ENCODE peak calls at places on chromosomes 4 and X, in five cellular contexts. K is activated T-helper 1 cell treated with anti-CD3 and anti-CD28 coated beads, Interleukin-12 subunit alpha, Interleukin-12 subunit beta, Interleukin-2, Interleukin-4 antibody, amounts not matched to agents 30 ng/mL and 10 ng/mL and 1 ng/mL, durations not matched to agents 14 hours and 24 hours and 36 hours; J is A673; V is left kidney; B is dermis microvascular lymphatic vessel endothelial cell. Q is an unnamed sample.

GRCh38 chrX:150700107-150700506 is 6.9 kb downstream of the MTMR1 start:
- DNase-seq in J (no peak), B (no peak), V (no peak), K (no peak), Q (no peak)

GRCh38 chr4:142336251-142336934 is 509.7 kb downstream of the INPP4B start:
- DNase-seq in K (no peak), B (no peak), J (no peak), V (no peak), Q (no peak)

GRCh38 chrX:131802836-131803626 is 220.1 kb upstream of the STK26 start:
- DNase-seq in J (peak), K (no peak), V (no peak), B (peak), Q (peak)

GRCh38 chr4:40434126-40434692 is 99.1 kb downstream of the CHRNA9 start:
- DNase-seq in B (no peak), V (peak), J (no peak), K (no peak), Q (no peak)

GRCh38 chrX:68822641-68823410 is 6.0 kb upstream of the EFNB1 start:
- DNase-seq in J (peak), K (no peak), B (peak), V (peak), Q (peak)

GRCh38 chr4:184288451-184289178 is 70.9 kb upstream of the ENPP6 start:
- DNase-seq in V (no peak), K (no peak), J (no peak), B (no peak), Q (no peak)

GRCh38 chr4:28373601-28374000 is 1513.0 kb downstream of the STIM2 start:
- DNase-seq in V (no peak), B (no peak), K (no peak), J (no peak), Q (no peak)

GRCh38 chr4:3399277-3400194 is 42.2 kb upstream of the HGFAC start:
- DNase-seq in V (no peak), J (no peak), B (peak), K (no peak), Q (no peak)

GRCh38 chr4:71126719-71127118 is 133.3 kb downstream of the DCK start:
- DNase-seq in V (no peak), B (no peak), J (no peak), K (no peak), Q (no peak)

GRCh38 chr4:184854673-184855072 is 28.9 kb upstream of the ACSL1 start:
- DNase-seq in V (no peak), K (no peak), B (no peak), J (no peak), Q (no peak)

GRCh38 chrX:104172788-104173187 is 6.5 kb downstream of the FAM199X start:
- DNase-seq in B (no peak), J (no peak), K (no peak), V (no peak), Q (no peak)

GRCh38 chr4:145034727-145035211 is 63.2 kb downstream of the ANAPC10 start:
- DNase-seq in V (peak), B (no peak), J (peak), K (no peak), Q (no peak)

GRCh38 chrX:78708171-78708570 is 39.3 kb upstream of the LPAR4 start:
- DNase-seq in K (no peak), J (peak), V (peak), B (peak), Q (peak)

GRCh38 chrX:133586443-133586842 is 171.2 kb upstream of the GPC4 start:
- DNase-seq in K (no peak), V (peak), J (no peak), B (no peak), Q (no peak)

GRCh38 chrX:27446423-27446822 is 16.7 kb downstream of the PPP4R3C start:
- DNase-seq in V (peak), B (no peak), K (no peak), J (no peak), Q (no peak)

GRCh38 chrX:130260316-130260715 is 8.4 kb downstream of the ZNF280C start:
- DNase-seq in K (no peak), V (peak), B (no peak), J (no peak), Q (no peak)

GRCh38 chr4:989722-990471 is 3.1 kb downstream of the IDUA start:
- DNase-seq in K (no peak), B (no peak), J (no peak), V (no peak), Q (no peak)

GRCh38 chr4:128416921-128417320 is 129.3 kb upstream of the PGRMC2 start:
- DNase-seq in V (no peak), K (no peak), J (no peak), B (peak), Q (no peak)

GRCh38 chrX:65601530-65602281 is 65.7 kb upstream of the MSN start:
- DNase-seq in V (peak), B (peak), J (no peak), K (peak), Q (peak)

GRCh38 chrX:123833387-123833786 is 26.5 kb upstream of the XIAP start:
- DNase-seq in V (peak), B (peak), K (peak), J (peak), Q (peak)

GRCh38 chr4:5874811-5875465 is 17.9 kb downstream of the CRMP1 start:
- DNase-seq in J (peak), V (no peak), B (no peak), K (no peak), Q (peak)

GRCh38 chrX:118571829-118572228 is 76.2 kb downstream of the DOCK11 start:
- DNase-seq in B (no peak), V (no peak), J (no peak), K (no peak), Q (no peak)

GRCh38 chrX:47201545-47201944 is 7.9 kb downstream of the UBA1 start:
- DNase-seq in K (no peak), J (no peak), B (no peak), V (no peak), Q (no peak)

GRCh38 chr4:2497931-2498330 is 29.0 kb downstream of the RNF4 start:
- DNase-seq in V (no peak), B (no peak), J (no peak), K (no peak), Q (peak)

GRCh38 chrX:150767045-150767395 is 73.8 kb downstream of the MTMR1 start:
- DNase-seq in J (no peak), B (no peak), V (no peak), K (no peak), Q (peak)

GRCh38 chr4:177489847-177490246 is 47.6 kb upstream of the AGA start:
- DNase-seq in J (no peak), K (no peak), B (no peak), V (no peak), Q (no peak)

GRCh38 chr4:8506373-8507250 is 66.0 kb downstream of the TRMT44 start:
- DNase-seq in J (no peak), K (no peak), V (no peak), B (no peak), Q (peak)

GRCh38 chr4:142128529-142128928 is 492.1 kb downstream of the IL15 start:
- DNase-seq in J (no peak), B (peak), K (no peak), V (peak), Q (no peak)

GRCh38 chrX:104330966-104331365 is 76.2 kb upstream of the ESX1 start:
- DNase-seq in K (no peak), J (no peak), B (peak), V (no peak), Q (no peak)

GRCh38 chr4:30837131-30837539 is 117.0 kb downstream of the PCDH7 start:
- DNase-seq in V (peak), J (peak), B (no peak), K (no peak), Q (no peak)

GRCh38 chr4:159048166-159048886 is 54.6 kb upstream of the RAPGEF2 start:
- DNase-seq in V (peak), J (peak), B (peak), K (no peak), Q (peak)

GRCh38 chr4:151205722-151206121 is 71.2 kb upstream of the PRSS48 start:
- DNase-seq in B (peak), K (no peak), J (no peak), V (no peak), Q (no peak)

Q was measured in mucosa of gallbladder.